ENCODE peak calls at places on chromosomes 7 and 10, in five cellular contexts. M, R, I, Z and S are unnamed samples. For H3K79me2, the result is how much of the 10 kb centered on the place peaks cover.

GRCh38 chr7:85025312-85025756 is 161.5 kb downstream of the SEMA3D start:
- DNase-seq in M (peak), R (peak), I (no peak), Z (no peak), S (peak)

GRCh38 chr7:30845426-30846135 is 66.1 kb upstream of the AQP1 start:
- DNase-seq in M (peak), R (peak), I (no peak), Z (no peak), S (peak)

GRCh38 chr10:92177546-92177945 is 113.3 kb downstream of the CPEB3 start:
- DNase-seq in M (no peak), R (no peak), I (no peak), Z (no peak), S (no peak)

GRCh38 chr10:49081532-49082275 is 33.6 kb downstream of the VSTM4 start:
- DNase-seq in M (no peak), R (no peak), I (peak), Z (no peak), S (peak)

GRCh38 chr10:78798976-78799730 is 269.6 kb upstream of the ZMIZ1 start:
- DNase-seq in M (no peak), R (no peak), I (no peak), Z (no peak), S (no peak)

GRCh38 chr10:6580279-6581029 is 378 bp upstream of the PRKCQ start:
- DNase-seq in M (peak), R (peak), I (peak), Z (peak), S (peak)

GRCh38 chr7:13946181-13946580 is 43.3 kb downstream of the ETV1 start:
- DNase-seq in M (no peak), R (peak), I (no peak), Z (no peak), S (peak)

GRCh38 chr10:124423813-124424212 is 5.1 kb upstream of the OAT start:
- DNase-seq in M (no peak), R (no peak), I (no peak), Z (no peak), S (no peak)

GRCh38 chr10:96638696-96639095 is 51.9 kb upstream of the TM9SF3 start:
- DNase-seq in M (peak), R (no peak), I (no peak), Z (no peak), S (no peak)

GRCh38 chr7:35482231-35482630 is 212.7 kb downstream of the HERPUD2 start:
- DNase-seq in M (no peak), R (no peak), I (no peak), Z (no peak), S (no peak)

GRCh38 chr10:101545898-101546297 is 42.2 kb downstream of the POLL start:
- DNase-seq in M (no peak), R (no peak), I (no peak), Z (no peak), S (no peak)

GRCh38 chr10:36492590-36493510 is 632.5 kb upstream of the ANKRD30A start:
- DNase-seq in M (peak), R (peak), I (no peak), Z (no peak), S (peak)

GRCh38 chr7:117683736-117684135 is 189.5 kb downstream of the CTTNBP2 start:
- DNase-seq in M (no peak), R (no peak), I (no peak), Z (no peak), S (no peak)

GRCh38 chr7:4663239-4663638 is 18.9 kb upstream of the FOXK1 start:
- DNase-seq in M (no peak), R (no peak), I (no peak), Z (no peak), S (no peak)

GRCh38 chr10:81108516-81109199 is 571.0 kb downstream of the SH2D4B start:
- DNase-seq in M (no peak), R (no peak), I (no peak), Z (no peak), S (no peak)

GRCh38 chr10:119243478-119243877 is 36.1 kb downstream of the GRK5 start:
- DNase-seq in M (no peak), R (no peak), I (peak), Z (no peak), S (no peak)

GRCh38 chr10:118867768-118868167 is 113.0 kb upstream of the CACUL1 start:
- DNase-seq in M (no peak), R (no peak), I (no peak), Z (no peak), S (no peak)

GRCh38 chr7:30313348-30313747 is 29.0 kb downstream of the ZNRF2 start:
- DNase-seq in M (no peak), R (no peak), I (no peak), Z (no peak), S (no peak)

GRCh38 chr7:129343099-129343700 is 91.0 kb upstream of the STRIP2 start:
- DNase-seq in M (peak), R (peak), I (peak), Z (peak), S (peak)

GRCh38 chr7:81470084-81470723 is 299.6 kb downstream of the HGF start:
- DNase-seq in M (peak), R (peak), I (peak), Z (peak), S (peak)

GRCh38 chr7:139397192-139397591 is 37.5 kb downstream of the LUC7L2 start:
- DNase-seq in M (no peak), R (no peak), I (no peak), Z (no peak), S (no peak)
- H3K79me2 ChIP-seq in M (half or more), R (half or more), I (half or more), Z (half or more), S (under half)

DNA sequence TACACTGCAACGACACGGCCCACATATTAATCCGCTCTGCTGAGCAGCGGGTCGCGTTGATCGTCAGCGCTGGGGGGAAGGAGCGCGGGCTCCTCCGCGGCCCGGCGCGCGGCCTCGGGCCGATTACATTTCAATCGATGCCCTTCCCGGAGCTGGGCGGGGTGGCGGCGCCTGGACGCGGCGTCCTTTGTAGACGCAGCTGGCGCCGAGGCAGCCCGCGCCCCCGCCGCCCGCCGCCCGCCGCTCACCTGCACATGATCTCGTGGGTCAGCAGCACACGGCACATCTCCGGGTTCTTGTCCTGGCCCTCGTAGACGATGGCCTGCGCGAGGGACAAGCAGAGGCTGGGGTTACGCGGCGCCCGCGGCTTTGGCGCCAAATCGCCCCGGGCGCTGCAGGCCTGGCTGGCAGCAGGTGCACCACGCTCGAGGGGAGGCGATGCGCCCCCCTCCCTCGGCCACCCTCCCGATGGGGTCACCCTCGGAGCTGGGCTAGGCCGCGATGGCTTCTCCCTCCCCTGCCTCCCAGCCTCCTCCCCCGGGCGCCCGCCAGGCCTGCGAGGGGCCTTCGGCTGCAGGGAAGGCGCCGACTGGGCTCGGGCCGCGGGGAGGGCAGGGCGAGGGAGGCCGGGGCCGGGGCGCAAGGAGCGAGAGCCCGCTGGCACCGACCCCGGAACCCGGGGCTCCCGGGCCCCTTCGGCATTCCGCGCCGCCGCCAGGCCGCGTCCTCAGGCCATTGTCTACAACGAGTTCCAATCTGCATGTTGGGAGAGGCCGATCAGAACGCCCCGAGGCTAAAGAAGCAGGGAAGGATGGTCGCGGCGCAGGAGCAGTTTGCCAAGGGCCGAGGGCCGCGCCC is 5.2 kb downstream of the EBF3 start:
- DNase-seq in M (no peak), R (no peak), I (peak), Z (no peak), S (no peak)
- H3K4me3 ChIP-seq in M (no peak), R (no peak), I (peak), Z (no peak), S (no peak)

DNA sequence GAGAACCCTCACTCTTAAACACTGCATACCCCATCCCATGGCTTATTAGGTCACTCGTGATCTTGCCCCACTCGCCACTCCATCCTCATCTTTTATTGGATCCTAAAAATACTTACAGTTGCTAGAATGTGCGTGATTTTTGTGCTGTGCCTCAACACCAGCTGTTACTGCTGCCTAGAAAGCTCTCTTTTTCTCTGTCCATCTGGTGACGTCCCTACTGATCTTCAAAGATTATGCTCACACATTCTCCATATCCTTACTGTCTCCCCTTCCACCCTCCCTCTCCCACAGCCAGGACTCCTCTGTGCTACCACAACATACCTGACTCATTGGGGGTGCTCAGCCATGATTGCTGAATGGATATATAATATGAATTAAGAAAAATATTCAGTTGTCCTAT is 42.0 kb downstream of the CDK6 start:
- DNase-seq in M (no peak), R (no peak), I (no peak), Z (no peak), S (no peak)
- H3K79me2 ChIP-seq in M (half or more), R (half or more), I (under half), Z (half or more), S (half or more)

GRCh38 chr7:155383756-155384491 is 74.0 kb upstream of the EN2 start:
- DNase-seq in M (no peak), R (no peak), I (no peak), Z (no peak), S (no peak)

GRCh38 chr7:155380221-155380861 is 77.6 kb upstream of the EN2 start:
- DNase-seq in M (peak), R (peak), I (peak), Z (peak), S (peak)

GRCh38 chr7:155382802-155383171 is 75.1 kb upstream of the EN2 start:
- DNase-seq in M (no peak), R (no peak), I (no peak), Z (no peak), S (no peak)

GRCh38 chr7:155380986-155381851 is 76.7 kb upstream of the EN2 start:
- DNase-seq in M (no peak), R (no peak), I (peak), Z (no peak), S (no peak)

DNA sequence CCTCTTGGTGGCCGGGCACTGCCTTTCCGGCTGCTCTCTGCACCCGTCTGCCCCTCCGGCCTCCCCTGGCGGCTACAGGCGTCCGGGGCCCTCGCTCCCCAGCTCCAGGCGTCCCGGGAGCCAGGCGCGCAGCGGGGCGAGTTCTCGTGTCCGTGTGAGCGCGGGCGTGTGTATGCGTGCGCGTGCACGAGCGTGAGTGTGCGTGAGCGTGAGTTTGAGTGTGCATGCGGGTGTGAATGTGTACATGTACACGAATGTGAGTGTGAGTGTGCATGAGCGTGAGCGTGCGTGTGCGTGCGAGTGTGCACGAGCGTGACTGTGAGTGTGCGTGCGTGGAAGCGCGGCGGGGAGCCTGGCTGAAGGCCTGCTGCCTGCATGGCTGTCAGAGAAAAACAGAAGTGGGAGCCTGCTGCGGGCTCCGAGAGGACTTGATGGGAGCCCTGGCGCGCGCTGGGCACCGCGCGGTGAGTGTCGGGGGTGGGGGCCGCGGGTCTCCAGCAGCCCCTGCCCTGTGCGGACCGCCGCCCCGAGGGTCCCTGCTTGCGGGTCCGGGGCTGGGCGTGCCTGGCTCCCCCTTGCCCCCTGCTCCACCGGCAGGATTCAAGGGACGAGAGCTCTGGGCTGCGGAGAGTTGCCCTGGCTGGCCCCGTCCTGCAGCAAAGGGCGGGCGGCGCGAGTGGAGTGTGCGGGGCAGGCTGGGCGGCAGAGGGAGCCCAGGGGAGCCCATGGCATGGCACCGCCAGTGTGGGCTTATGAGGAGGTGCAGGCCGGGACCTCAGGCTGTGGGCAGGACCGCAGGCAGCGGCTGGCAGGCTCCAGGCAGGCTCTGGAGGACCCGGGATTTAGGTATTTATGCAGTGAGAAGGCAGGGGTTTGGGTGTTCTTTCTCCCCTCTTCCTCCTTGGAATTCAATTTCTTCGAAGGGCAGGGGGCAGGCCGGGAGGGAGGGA is 75.8 kb upstream of the EN2 start:
- DNase-seq in M (no peak), R (no peak), I (peak), Z (no peak), S (no peak)
- H3K4me3 ChIP-seq in M (no peak), R (no peak), I (peak), Z (no peak), S (peak)

GRCh38 chr10:123097039-123097438 is 38.7 kb upstream of the HMX3 start:
- DNase-seq in M (no peak), R (no peak), I (no peak), Z (no peak), S (no peak)
- H3K79me2 ChIP-seq in M (under half), R (under half), I (under half), Z (under half), S (under half)

DNA sequence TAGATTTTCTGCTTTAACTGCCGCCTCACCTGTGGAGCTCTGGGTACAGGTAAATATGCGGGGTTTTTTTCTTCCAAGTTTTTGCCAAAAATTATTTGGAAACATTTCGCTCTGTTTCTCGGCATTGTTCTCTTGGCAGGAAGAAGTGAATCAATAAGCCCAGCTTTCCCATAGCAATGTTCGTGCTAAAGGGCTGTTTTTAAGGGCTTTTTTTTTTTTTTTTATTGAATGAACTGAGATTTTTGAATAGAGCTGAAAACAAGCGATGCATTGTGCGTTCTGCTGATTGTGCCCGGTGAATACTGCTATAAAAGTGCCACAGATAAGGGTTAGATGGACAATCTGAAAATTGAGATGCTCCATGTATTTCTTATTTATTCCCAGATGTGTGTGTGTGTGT is 30.4 kb downstream of the KIAA1217 start:
- DNase-seq in M (no peak), R (no peak), I (no peak), Z (no peak), S (no peak)
- H3K4me3 ChIP-seq in M (peak), R (no peak), I (no peak), Z (no peak), S (no peak)

DNA sequence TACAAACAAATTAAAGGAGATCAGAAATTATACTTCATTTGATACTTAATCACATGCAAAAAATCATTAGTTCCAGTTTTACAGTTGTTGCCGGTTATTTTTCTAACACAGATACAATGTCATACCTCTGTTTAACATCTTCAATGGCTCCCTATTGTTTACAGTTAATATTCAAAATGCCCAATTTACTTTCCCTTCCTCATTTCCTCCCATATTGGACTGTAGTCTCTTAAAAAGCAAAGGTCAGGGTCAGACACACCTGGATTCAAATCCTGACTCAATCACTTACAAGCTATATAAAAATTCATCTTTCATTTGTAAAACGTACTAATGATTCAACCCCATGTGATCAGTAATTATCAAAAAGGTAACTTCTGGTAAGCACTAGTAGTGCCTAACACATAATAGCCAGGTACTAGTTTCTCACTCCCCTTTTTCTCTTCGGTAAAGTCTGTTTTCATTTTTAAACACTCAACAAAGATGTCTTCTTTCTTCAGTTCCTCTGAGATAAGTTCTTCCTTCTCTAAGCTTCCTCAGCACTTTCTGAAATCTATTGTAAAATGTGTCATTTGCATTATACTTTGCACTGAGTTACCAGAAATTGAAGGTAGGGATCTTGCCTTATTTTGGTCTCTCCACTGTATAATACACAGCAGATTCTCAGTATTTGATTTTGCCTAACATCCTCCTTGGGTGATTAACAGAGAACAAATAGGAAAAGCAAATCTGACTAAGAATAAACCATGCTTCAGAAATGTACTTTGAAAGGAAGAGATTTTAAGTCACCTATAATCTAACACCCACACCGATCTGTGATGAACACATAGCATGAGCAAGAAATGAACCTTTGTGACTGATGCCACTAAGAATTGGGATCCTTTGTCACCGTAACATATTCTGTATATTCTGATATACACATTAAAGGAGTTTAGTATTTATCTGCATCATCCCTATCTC is 16.1 kb downstream of the KMT2C start:
- DNase-seq in M (no peak), R (no peak), I (no peak), Z (no peak), S (no peak)
- H3K79me2 ChIP-seq in M (half or more), R (half or more), I (half or more), Z (half or more), S (half or more)

DNA sequence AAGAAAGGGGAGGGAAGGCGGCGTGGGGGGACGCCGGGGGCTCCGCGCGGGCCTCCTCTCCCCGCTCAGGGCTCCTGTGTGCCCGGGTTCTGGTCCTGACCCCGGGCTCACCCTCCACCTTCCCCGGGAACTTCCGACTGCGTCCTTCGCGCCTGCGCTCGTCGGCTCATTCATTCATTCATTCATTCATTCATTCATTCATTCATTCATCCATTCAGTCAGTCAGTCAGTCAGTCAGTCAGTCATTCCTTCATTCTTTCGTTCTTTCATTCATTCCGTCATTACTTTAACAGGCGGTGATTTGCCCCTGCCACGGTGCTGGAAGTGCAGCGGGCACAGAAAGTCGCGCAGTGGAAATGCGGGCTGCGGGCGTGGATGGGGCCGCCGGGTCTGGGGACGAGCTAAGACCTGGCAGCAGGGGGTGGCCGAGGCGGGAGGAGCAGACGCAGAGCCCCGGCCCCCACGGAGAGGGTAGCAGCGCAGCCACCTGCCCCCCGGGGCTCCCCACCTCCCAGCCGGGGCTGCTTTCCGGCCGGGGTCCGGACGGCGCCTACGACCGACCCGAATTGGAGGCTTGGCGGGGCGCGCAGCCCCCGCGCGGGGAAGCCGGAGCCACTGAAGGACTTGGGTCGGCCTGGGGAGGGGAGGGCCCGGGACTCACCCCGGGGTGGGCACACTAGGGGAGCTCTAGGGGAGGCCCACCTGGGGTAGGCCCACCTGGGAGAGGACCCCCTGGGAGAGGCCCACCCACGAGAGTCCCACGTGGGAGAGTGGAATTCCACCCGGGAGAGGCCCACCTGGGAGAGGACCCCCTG is 577 bp upstream of the CFAP46 start:
- DNase-seq in M (no peak), R (no peak), I (peak), Z (no peak), S (peak)
- H3K4me3 ChIP-seq in M (no peak), R (peak), I (peak), Z (peak), S (peak)

DNA sequence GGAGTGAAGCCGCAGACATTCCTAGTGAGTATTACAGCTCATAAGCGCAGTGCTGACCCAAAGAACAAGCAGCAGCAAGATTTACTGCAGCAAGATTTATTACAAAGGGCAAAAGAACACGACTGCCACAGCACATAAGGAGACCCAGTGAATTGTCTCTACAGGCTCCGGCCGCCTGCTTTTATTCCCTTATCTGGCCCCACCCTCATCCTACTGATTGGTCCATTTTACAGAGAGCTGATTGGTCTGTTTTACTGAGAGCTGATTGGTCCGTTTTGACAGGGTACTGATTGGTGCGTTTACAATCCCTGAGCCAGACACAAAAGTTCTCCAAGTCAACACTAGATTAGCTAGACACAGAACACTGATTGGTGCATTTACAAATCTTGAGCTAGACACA is 82.1 kb downstream of the VIPR2 start:
- DNase-seq in M (no peak), R (no peak), I (no peak), Z (no peak), S (no peak)
- H3K79me2 ChIP-seq in M (under half), R (under half), I (under half), Z (under half), S (under half)